ENCODE peak calls at places on chromosome 3, in eight cellular contexts. One of them, this sample, is unnamed.

GRCh38 chr3:18946524-18946923 is 201.8 kb upstream of the KCNH8 start:
- DNase-seq in AG09319: no peak
- DNase-seq in activated naive CD4-positive, alpha-beta T cell: no peak
- DNase-seq in AG08395: no peak
- DNase-seq in nucleus accumbens: no peak
- DNase-seq in aorta: no peak
- DNase-seq in iris pigment epithelial cell: no peak
- DNase-seq in upper lobe of left lung: no peak
- DNase-seq in this sample: peak

GRCh38 chr3:13712682-13713180 is 163.8 kb downstream of the FBLN2 start:
- DNase-seq in AG09319: no peak
- DNase-seq in activated naive CD4-positive, alpha-beta T cell: no peak
- DNase-seq in AG08395: no peak
- DNase-seq in nucleus accumbens: no peak
- DNase-seq in aorta: peak
- DNase-seq in iris pigment epithelial cell: no peak
- DNase-seq in upper lobe of left lung: peak
- DNase-seq in this sample: no peak

GRCh38 chr3:80040113-80040512 is 272.3 kb upstream of the ROBO1 start:
- DNase-seq in AG09319: no peak
- DNase-seq in activated naive CD4-positive, alpha-beta T cell: no peak
- DNase-seq in AG08395: no peak
- DNase-seq in nucleus accumbens: no peak
- DNase-seq in aorta: no peak
- DNase-seq in iris pigment epithelial cell: peak
- DNase-seq in upper lobe of left lung: no peak
- DNase-seq in this sample: no peak

GRCh38 chr3:72438072-72438471 is 410.2 kb downstream of the SHQ1 start:
- DNase-seq in AG09319: no peak
- DNase-seq in activated naive CD4-positive, alpha-beta T cell: no peak
- DNase-seq in AG08395: no peak
- DNase-seq in nucleus accumbens: no peak
- DNase-seq in aorta: no peak
- DNase-seq in iris pigment epithelial cell: no peak
- DNase-seq in upper lobe of left lung: no peak
- DNase-seq in this sample: no peak

GRCh38 chr3:129312671-129313414 is 34.2 kb downstream of the HMCES start:
- DNase-seq in AG09319: no peak
- DNase-seq in activated naive CD4-positive, alpha-beta T cell: no peak
- DNase-seq in AG08395: no peak
- DNase-seq in nucleus accumbens: no peak
- DNase-seq in aorta: no peak
- DNase-seq in iris pigment epithelial cell: no peak
- DNase-seq in upper lobe of left lung: no peak
- DNase-seq in this sample: peak

GRCh38 chr3:179898024-179898423 is 138.7 kb downstream of the PEX5L start:
- DNase-seq in AG09319: no peak
- DNase-seq in activated naive CD4-positive, alpha-beta T cell: no peak
- DNase-seq in AG08395: no peak
- DNase-seq in nucleus accumbens: no peak
- DNase-seq in aorta: no peak
- DNase-seq in iris pigment epithelial cell: peak
- DNase-seq in upper lobe of left lung: no peak
- DNase-seq in this sample: peak

GRCh38 chr3:135549928-135550327 is 415.6 kb upstream of the PPP2R3A start:
- DNase-seq in AG09319: no peak
- DNase-seq in activated naive CD4-positive, alpha-beta T cell: no peak
- DNase-seq in AG08395: no peak
- DNase-seq in nucleus accumbens: no peak
- DNase-seq in aorta: no peak
- DNase-seq in iris pigment epithelial cell: no peak
- DNase-seq in upper lobe of left lung: no peak
- DNase-seq in this sample: no peak

GRCh38 chr3:23712656-23713559 is 92.8 kb upstream of the UBE2E1 start:
- DNase-seq in AG09319: peak
- DNase-seq in activated naive CD4-positive, alpha-beta T cell: no peak
- DNase-seq in AG08395: peak
- DNase-seq in nucleus accumbens: no peak
- DNase-seq in aorta: peak
- DNase-seq in iris pigment epithelial cell: peak
- DNase-seq in upper lobe of left lung: peak
- DNase-seq in this sample: peak

GRCh38 chr3:7445331-7445730 is 584.4 kb downstream of the GRM7 start:
- DNase-seq in AG09319: no peak
- DNase-seq in activated naive CD4-positive, alpha-beta T cell: no peak
- DNase-seq in AG08395: no peak
- DNase-seq in nucleus accumbens: no peak
- DNase-seq in aorta: no peak
- DNase-seq in iris pigment epithelial cell: no peak
- DNase-seq in upper lobe of left lung: no peak
- DNase-seq in this sample: no peak

GRCh38 chr3:4341336-4341675 is 38.1 kb downstream of the SETMAR start:
- DNase-seq in AG09319: no peak
- DNase-seq in activated naive CD4-positive, alpha-beta T cell: no peak
- DNase-seq in AG08395: no peak
- DNase-seq in nucleus accumbens: no peak
- DNase-seq in aorta: no peak
- DNase-seq in iris pigment epithelial cell: no peak
- DNase-seq in upper lobe of left lung: no peak
- DNase-seq in this sample: no peak

GRCh38 chr3:169149349-169149890 is 514.1 kb downstream of the MECOM start:
- DNase-seq in AG09319: peak
- DNase-seq in activated naive CD4-positive, alpha-beta T cell: peak
- DNase-seq in AG08395: peak
- DNase-seq in nucleus accumbens: peak
- DNase-seq in aorta: peak
- DNase-seq in iris pigment epithelial cell: peak
- DNase-seq in upper lobe of left lung: peak
- DNase-seq in this sample: peak

GRCh38 chr3:191492601-191493000 is 31.6 kb downstream of the PYDC2 start:
- DNase-seq in AG09319: no peak
- DNase-seq in activated naive CD4-positive, alpha-beta T cell: no peak
- DNase-seq in AG08395: no peak
- DNase-seq in nucleus accumbens: no peak
- DNase-seq in aorta: no peak
- DNase-seq in iris pigment epithelial cell: peak
- DNase-seq in upper lobe of left lung: no peak
- DNase-seq in this sample: peak

GRCh38 chr3:40191850-40192448 is 117.6 kb upstream of the EIF1B start:
- DNase-seq in AG09319: peak
- DNase-seq in activated naive CD4-positive, alpha-beta T cell: no peak
- DNase-seq in AG08395: peak
- DNase-seq in nucleus accumbens: peak
- DNase-seq in aorta: peak
- DNase-seq in iris pigment epithelial cell: peak
- DNase-seq in upper lobe of left lung: peak
- DNase-seq in this sample: peak

GRCh38 chr3:172177046-172177445 is 137.7 kb downstream of the FNDC3B start:
- DNase-seq in AG09319: no peak
- DNase-seq in activated naive CD4-positive, alpha-beta T cell: no peak
- DNase-seq in AG08395: peak
- DNase-seq in nucleus accumbens: no peak
- DNase-seq in aorta: no peak
- DNase-seq in iris pigment epithelial cell: peak
- DNase-seq in upper lobe of left lung: no peak
- DNase-seq in this sample: no peak

This sample was measured in epithelial cell of esophagus.